ENCODE peak calls at places on chromosome 6, in five cellular contexts. O is cardiac muscle cell, V is heart left ventricle, E is mammary epithelial cell, S is left ventricle myocardium inferior. U is an unnamed sample. For H3K9me3, the result is how much of the 10 kb centered on the place peaks cover.

GRCh38 chr6:44169886-44170570 is 11.4 kb downstream of the CAPN11 start:
- DNase-seq in O (no peak), V (no peak), E (no peak), S (no peak), U (no peak)

GRCh38 chr6:27867941-27868705 is 44.1 kb downstream of the OR2B2 start:
- DNase-seq in O (no peak), V (no peak), E (no peak), S (no peak), U (no peak)

GRCh38 chr6:136959471-136959891 is 37.4 kb downstream of the SLC35D3 start:
- DNase-seq in O (peak), V (no peak), E (no peak), S (no peak), U (no peak)

GRCh38 chr6:30227763-30228487 is 14.7 kb upstream of the TRIM26 start:
- DNase-seq in O (no peak), V (no peak), E (no peak), S (no peak), U (no peak)

GRCh38 chr6:30821862-30822784 is 62.2 kb upstream of the DDR1 start:
- DNase-seq in O (peak), V (no peak), E (peak), S (no peak), U (no peak)

GRCh38 chr6:41743406-41744235 is 3.6 kb downstream of the PGC start:
- DNase-seq in O (no peak), V (no peak), E (no peak), S (no peak), U (no peak)

GRCh38 chr6:157800420-157801237 is 22.4 kb upstream of the SNX9 start:
- DNase-seq in O (no peak), V (no peak), E (peak), S (no peak), U (no peak)

GRCh38 chr6:14288910-14289309 is 171.3 kb downstream of the CD83 start:
- DNase-seq in O (no peak), V (no peak), E (peak), S (no peak), U (no peak)

GRCh38 chr6:27902335-27903314 is 9.6 kb downstream of the OR2B2 start:
- DNase-seq in O (peak), V (peak), E (peak), S (peak), U (peak)

GRCh38 chr6:155630085-155630484 is 174.4 kb upstream of the NOX3 start:
- DNase-seq in O (no peak), V (no peak), E (no peak), S (no peak), U (no peak)

GRCh38 chr6:38720295-38720694 is 5.2 kb downstream of the DNAH8 start:
- DNase-seq in O (no peak), V (no peak), E (peak), S (no peak), U (peak)

GRCh38 chr6:163872335-163872734 is 457.8 kb downstream of the QKI start:
- DNase-seq in O (no peak), V (no peak), E (no peak), S (no peak), U (peak)

GRCh38 chr6:88143768-88144167 is 22.4 kb downstream of the CNR1 start:
- DNase-seq in O (no peak), V (no peak), E (no peak), S (no peak), U (no peak)

GRCh38 chr6:19757036-19757435 is 80.1 kb upstream of the ID4 start:
- DNase-seq in O (peak), V (no peak), E (no peak), S (no peak), U (peak)

GRCh38 chr6:53894086-53894485 is 99.3 kb downstream of the LRRC1 start:
- DNase-seq in O (no peak), V (no peak), E (peak), S (no peak), U (peak)

GRCh38 chr6:1613631-1614447 is 4.1 kb downstream of the FOXC1 start:
- DNase-seq in O (peak), V (peak), E (peak), S (no peak), U (peak)

GRCh38 chr6:142696123-142696522 is 248.9 kb downstream of the HIVEP2 start:
- DNase-seq in O (no peak), V (no peak), E (no peak), S (no peak), U (no peak)

GRCh38 chr6:100464910-100465700 is at the start of gene SIM1:
- DNase-seq in O (peak), V (peak), E (peak), S (peak), U (peak)

GRCh38 chr6:80143312-80143960 is 37.0 kb downstream of the BCKDHB start:
- DNase-seq in O (no peak), V (peak), E (peak), S (peak), U (peak)

GRCh38 chr6:15363164-15363522 is 117.3 kb downstream of the JARID2 start:
- DNase-seq in O (no peak), V (no peak), E (no peak), S (no peak), U (no peak)

GRCh38 chr6:139342957-139343750 is 31.3 kb downstream of the CITED2 start:
- DNase-seq in O (no peak), V (no peak), E (peak), S (no peak), U (no peak)

GRCh38 chr6:160679402-160679769 is 15.3 kb upstream of the LPA start:
- DNase-seq in O (peak), V (no peak), E (no peak), S (no peak), U (no peak)

GRCh38 chr6:2848851-2849250 is 7.2 kb upstream of the SERPINB1 start:
- DNase-seq in O (no peak), V (no peak), E (no peak), S (no peak), U (no peak)

GRCh38 chr6:1572892-1573291 is 36.8 kb upstream of the FOXC1 start:
- DNase-seq in O (no peak), V (no peak), E (no peak), S (no peak), U (no peak)

GRCh38 chr6:135506270-135506997 is 8.9 kb upstream of the AHI1 start:
- DNase-seq in O (peak), V (no peak), E (peak), S (no peak), U (no peak)

GRCh38 chr6:55040102-55040848 is 134.0 kb upstream of the HCRTR2 start:
- DNase-seq in O (no peak), V (no peak), E (peak), S (no peak), U (no peak)

GRCh38 chr6:54198134-54198533 is 86.9 kb downstream of the MLIP start:
- DNase-seq in O (no peak), V (no peak), E (no peak), S (no peak), U (no peak)

GRCh38 chr6:14270925-14271791 is 153.6 kb downstream of the CD83 start:
- DNase-seq in O (no peak), V (peak), E (peak), S (no peak), U (peak)

GRCh38 chr6:2388554-2389324 is 143.3 kb upstream of the GMDS start:
- DNase-seq in O (no peak), V (no peak), E (no peak), S (no peak), U (no peak)

GRCh38 chr6:144265390-144265789 is 19.7 kb upstream of the UTRN start:
- DNase-seq in O (peak), V (no peak), E (no peak), S (no peak), U (peak)

GRCh38 chr6:38686270-38687042 is 16.5 kb downstream of the GLO1 start:
- DNase-seq in O (no peak), V (no peak), E (no peak), S (no peak), U (no peak)

GRCh38 chr6:32108094-32108627 is 977 bp downstream of the TNXB start:
- DNase-seq in O (no peak), V (peak), E (no peak), S (peak), U (peak)

GRCh38 chr6:133390168-133390567 is 149.0 kb downstream of the EYA4 start:
- DNase-seq in O (no peak), V (no peak), E (no peak), S (no peak), U (no peak)

GRCh38 chr6:167572106-167572505 is 247.2 kb downstream of the TTLL2 start:
- DNase-seq in O (no peak), V (no peak), E (no peak), S (no peak), U (no peak)

GRCh38 chr6:167571550-167571949 is 246.7 kb downstream of the TTLL2 start:
- DNase-seq in O (no peak), V (no peak), E (no peak), S (no peak), U (no peak)

GRCh38 chr6:167569879-167570278 is 245.0 kb downstream of the TTLL2 start:
- DNase-seq in O (no peak), V (no peak), E (no peak), S (no peak), U (no peak)

GRCh38 chr6:167569041-167569805 is 244.3 kb downstream of the TTLL2 start:
- DNase-seq in O (no peak), V (no peak), E (no peak), S (no peak), U (no peak)

GRCh38 chr6:167570460-167571400 is 245.8 kb downstream of the TTLL2 start:
- DNase-seq in O (no peak), V (no peak), E (no peak), S (no peak), U (no peak)
- H3K9me3 ChIP-seq in O (under half), V (under half), E (under half), S (under half), U (under half)

GRCh38 chr6:145372671-145373123 is 362.6 kb downstream of the EPM2A start:
- DNase-seq in O (peak), V (peak), E (peak), S (peak), U (no peak)
- H3K4me3 ChIP-seq in O (no peak), V (peak), E (no peak), S (peak), U (no peak)

DNA sequence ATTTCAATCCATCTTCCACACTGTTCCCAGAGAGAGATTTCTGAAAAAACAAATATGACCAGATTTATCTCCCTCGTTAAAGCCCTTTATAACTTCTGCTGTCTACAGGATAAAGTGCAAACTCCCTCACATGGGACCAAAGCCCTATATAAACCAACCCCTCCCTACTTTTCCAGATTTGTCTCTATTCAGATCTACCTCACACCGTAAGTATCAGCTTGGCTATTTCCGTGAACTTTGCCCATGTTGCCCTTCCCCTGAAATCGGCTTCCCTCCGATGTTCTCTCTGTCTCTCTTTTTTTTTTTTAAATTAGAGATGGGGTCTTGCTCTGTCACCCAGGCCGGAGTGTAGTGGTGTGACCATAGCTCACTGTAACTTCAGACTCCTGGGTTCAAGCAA is 12.1 kb upstream of the FAM8A1 start:
- DNase-seq in O (no peak), V (no peak), E (no peak), S (no peak), U (no peak)
- H3K9me3 ChIP-seq in O (under half), V (under half), E (under half), S (under half), U (under half)

GRCh38 chr6:6725834-6726194 is 137.3 kb downstream of the LY86 start:
- DNase-seq in O (no peak), V (no peak), E (no peak), S (no peak), U (no peak)

GRCh38 chr6:6728169-6728941 is 139.8 kb downstream of the LY86 start:
- DNase-seq in O (no peak), V (no peak), E (no peak), S (no peak), U (no peak)

GRCh38 chr6:6730831-6731230 is 142.3 kb downstream of the LY86 start:
- DNase-seq in O (no peak), V (peak), E (peak), S (no peak), U (peak)

GRCh38 chr6:6725120-6725833 is 136.8 kb downstream of the LY86 start:
- DNase-seq in O (no peak), V (no peak), E (no peak), S (no peak), U (no peak)

GRCh38 chr6:6729971-6730370 is 141.5 kb downstream of the LY86 start:
- DNase-seq in O (no peak), V (no peak), E (no peak), S (no peak), U (no peak)
- H3K4me3 ChIP-seq in O (no peak), V (no peak), E (no peak), S (no peak), U (no peak)

GRCh38 chr6:118350881-118351430 is 197.1 kb upstream of the PLN start:
- DNase-seq in O (no peak), V (no peak), E (no peak), S (no peak), U (peak)

GRCh38 chr6:118356054-118356453 is 192.0 kb upstream of the PLN start:
- DNase-seq in O (no peak), V (no peak), E (no peak), S (no peak), U (no peak)

GRCh38 chr6:118354641-118355040 is 193.5 kb upstream of the PLN start:
- DNase-seq in O (no peak), V (no peak), E (no peak), S (no peak), U (no peak)

GRCh38 chr6:118353564-118353963 is 194.5 kb upstream of the PLN start:
- DNase-seq in O (no peak), V (no peak), E (no peak), S (no peak), U (no peak)

GRCh38 chr6:118356686-118357085 is 191.4 kb upstream of the PLN start:
- DNase-seq in O (no peak), V (no peak), E (no peak), S (no peak), U (no peak)
- H3K9me3 ChIP-seq in O (under half), V (under half), E (under half), S (under half), U (under half)

DNA sequence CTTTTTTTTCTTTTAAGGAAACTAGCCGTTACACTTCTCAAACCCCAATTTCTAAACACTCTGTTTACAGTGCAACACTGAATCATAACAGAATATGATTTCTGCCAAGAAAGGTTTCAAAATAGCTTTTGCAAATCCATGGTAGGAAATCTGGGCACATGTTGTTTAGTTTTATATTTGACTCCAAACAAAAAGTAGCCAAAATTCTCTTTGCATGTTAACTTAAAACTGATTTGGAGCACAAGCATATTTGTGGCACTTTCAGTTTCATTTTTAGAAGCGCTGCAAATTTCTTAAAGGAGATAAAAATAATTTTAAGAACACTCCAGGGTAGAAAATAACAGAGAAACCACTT is 140.5 kb upstream of the CARMIL1 start:
- DNase-seq in O (no peak), V (no peak), E (no peak), S (no peak), U (no peak)
- H3K4me3 ChIP-seq in O (no peak), V (peak), E (peak), S (peak), U (peak)

GRCh38 chr6:169960891-169961611 is 209.6 kb downstream of the ERMARD start:
- DNase-seq in O (no peak), V (no peak), E (no peak), S (no peak), U (no peak)

GRCh38 chr6:169960003-169960344 is 208.6 kb downstream of the ERMARD start:
- DNase-seq in O (no peak), V (no peak), E (no peak), S (no peak), U (no peak)

GRCh38 chr6:169960531-169960890 is 209.1 kb downstream of the ERMARD start:
- DNase-seq in O (no peak), V (no peak), E (no peak), S (no peak), U (no peak)

GRCh38 chr6:169958510-169958909 is 207.1 kb downstream of the ERMARD start:
- DNase-seq in O (no peak), V (no peak), E (no peak), S (no peak), U (no peak)

DNA sequence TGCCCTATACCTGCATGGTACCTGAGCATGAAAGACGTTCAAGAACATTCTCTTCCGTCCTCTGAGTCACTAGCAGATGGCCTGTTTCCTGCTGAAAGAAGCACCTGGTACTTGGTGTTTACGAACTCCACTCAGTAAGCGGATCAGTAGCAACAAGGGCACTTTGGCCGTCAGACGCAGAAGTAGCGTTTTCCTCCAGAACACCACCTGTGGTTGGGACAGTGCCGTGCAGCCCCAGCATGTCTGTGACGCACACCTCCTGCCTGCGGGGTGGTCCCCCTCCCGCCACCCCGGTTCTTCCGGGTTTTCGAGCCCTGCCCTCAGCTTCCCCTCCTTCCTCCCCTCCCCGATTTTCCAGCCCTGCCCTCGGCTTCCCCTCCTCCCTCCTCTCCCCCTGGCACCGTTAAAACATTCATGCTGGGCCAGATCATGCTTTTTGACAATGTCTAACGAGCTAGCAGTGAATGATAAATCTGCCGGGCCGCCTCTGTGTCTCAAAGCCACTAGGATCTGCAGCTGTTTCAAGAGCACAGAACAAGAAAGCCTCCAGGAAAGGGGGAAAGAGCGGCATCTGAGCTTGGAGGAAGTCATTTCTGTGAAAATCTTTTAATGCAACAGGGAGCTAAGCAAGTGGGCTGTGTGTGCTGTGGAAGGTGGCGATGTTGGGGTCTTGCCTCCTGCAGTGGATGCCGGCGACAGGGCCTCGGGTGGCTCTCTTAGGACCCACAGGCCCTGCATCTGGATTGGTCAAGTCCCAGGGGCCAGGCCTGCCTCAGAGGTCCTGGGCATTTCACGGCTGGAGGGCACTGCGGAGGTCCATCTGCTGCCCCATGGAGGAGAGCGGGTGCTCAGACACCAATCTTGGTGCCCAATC is 207.9 kb downstream of the ERMARD start:
- DNase-seq in O (no peak), V (no peak), E (no peak), S (no peak), U (no peak)
- H3K9me3 ChIP-seq in O (under half), V (under half), E (under half), S (under half), U (under half)

GRCh38 chr6:36544228-36544627 is 3.1 kb downstream of the STK38 start:
- DNase-seq in O (no peak), V (no peak), E (peak), S (no peak), U (no peak)
- H3K4me3 ChIP-seq in O (no peak), V (peak), E (no peak), S (peak), U (no peak)

DNA sequence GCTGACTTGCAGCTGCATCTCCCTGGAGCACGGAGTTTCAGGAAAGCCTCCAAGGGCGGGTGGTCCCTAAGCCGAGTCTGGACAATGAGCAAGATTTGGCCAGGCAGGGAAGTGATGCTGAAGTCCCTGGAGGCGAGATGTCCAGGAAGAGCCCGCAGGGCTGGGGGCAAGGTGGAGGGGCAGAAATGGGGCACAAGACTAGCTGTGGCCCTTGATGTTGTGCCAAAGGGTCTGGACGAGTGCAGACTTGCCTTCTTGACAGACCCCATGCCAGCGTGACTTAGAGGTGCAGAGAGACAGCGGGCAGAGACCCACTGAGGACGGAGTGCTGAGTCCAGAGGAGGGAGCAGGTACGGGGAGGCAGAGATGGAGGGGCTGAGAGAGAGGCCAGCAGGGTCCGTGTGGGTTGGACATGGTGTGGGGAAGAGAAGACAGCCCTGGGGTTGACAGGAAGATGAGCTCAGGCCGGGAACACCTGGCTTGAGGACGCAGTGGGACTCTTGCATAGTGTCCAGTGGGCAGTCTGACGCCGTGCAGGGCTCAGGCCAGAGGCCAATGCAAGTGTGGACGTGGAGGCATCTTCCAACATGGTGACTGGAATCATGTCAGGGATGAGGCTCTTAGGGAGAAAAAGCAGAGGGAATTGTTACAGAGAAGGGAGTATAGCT is 8.7 kb downstream of the UNC93A start:
- DNase-seq in O (no peak), V (no peak), E (no peak), S (no peak), U (no peak)
- H3K9me3 ChIP-seq in O (under half), V (under half), E (under half), S (under half), U (under half)

GRCh38 chr6:111430605-111431378 is 52.2 kb downstream of the REV3L start:
- DNase-seq in O (no peak), V (no peak), E (no peak), S (no peak), U (no peak)

GRCh38 chr6:111428803-111429202 is 54.2 kb downstream of the REV3L start:
- DNase-seq in O (no peak), V (no peak), E (no peak), S (no peak), U (no peak)

GRCh38 chr6:111423960-111424846 is 58.8 kb downstream of the REV3L start:
- DNase-seq in O (peak), V (peak), E (no peak), S (peak), U (peak)

GRCh38 chr6:111429571-111429970 is 53.4 kb downstream of the REV3L start:
- DNase-seq in O (no peak), V (no peak), E (no peak), S (no peak), U (no peak)

GRCh38 chr6:111427341-111428116 is 55.5 kb downstream of the REV3L start:
- DNase-seq in O (no peak), V (no peak), E (peak), S (no peak), U (peak)
- H3K4me3 ChIP-seq in O (no peak), V (no peak), E (peak), S (no peak), U (peak)